ENCODE peak calls at places on chromosomes 16 and 17, in five cellular contexts. N is GM13976, L is heart right ventricle, E is type B pancreatic cell, B is WTC11. Q is an unnamed sample.
A peak's percentile ranks its signal among the peaks of the same experiment; 100 is the strongest.

GRCh38 chr17:63519972-63520882 is 2.9 kb upstream of the KCNH6 start:
- DNase-seq in N (no peak), L (no peak), E (no peak), B (no peak), Q (no peak)

GRCh38 chr16:10180042-10180770 is 2.0 kb downstream of the GRIN2A start:
- DNase-seq in N (peak; percentile 35), L (no peak), E (no peak), B (no peak), Q (no peak)

GRCh38 chr16:80277182-80277581 is 263.6 kb upstream of the DYNLRB2 start:
- DNase-seq in N (no peak), L (no peak), E (no peak), B (peak; percentile 63), Q (no peak)

GRCh38 chr16:77863250-77863649 is 74.9 kb downstream of the VAT1L start:
- DNase-seq in N (no peak), L (peak; percentile 23), E (no peak), B (no peak), Q (no peak)

GRCh38 chr17:57433396-57433944 is 177.1 kb downstream of the MSI2 start:
- DNase-seq in N (no peak), L (no peak), E (no peak), B (no peak), Q (no peak)

GRCh38 chr16:3101841-3102470 is 2.9 kb upstream of the ZSCAN10 start:
- DNase-seq in N (no peak), L (no peak), E (no peak), B (peak; percentile 72), Q (no peak)

GRCh38 chr17:55421179-55421934 is at the start of gene MMD:
- DNase-seq in N (no peak), L (no peak), E (peak; percentile 70), B (peak; percentile 32), Q (no peak)

GRCh38 chr16:47143329-47143676 is 442 bp downstream of the NETO2 start:
- DNase-seq in N (peak; percentile 90), L (peak; percentile 59), E (peak; percentile 84), B (peak; percentile 77), Q (peak; percentile 91)

GRCh38 chr17:50872710-50873424 is 6.7 kb upstream of the TOB1 start:
- DNase-seq in N (no peak), L (no peak), E (peak; percentile 20), B (no peak), Q (peak; percentile 32)

GRCh38 chr17:285751-286422 is 66.7 kb downstream of the RPH3AL start:
- DNase-seq in N (no peak), L (no peak), E (peak; percentile 62), B (no peak), Q (no peak)

GRCh38 chr17:40098846-40099626 is 1.4 kb downstream of the NR1D1 start:
- DNase-seq in N (peak; percentile 96), L (peak; percentile 100), E (peak; percentile 92), B (peak; percentile 99), Q (peak; percentile 96)

GRCh38 chr17:45757431-45758218 is 26.5 kb upstream of the CRHR1 start:
- DNase-seq in N (no peak), L (no peak), E (no peak), B (no peak), Q (no peak)

GRCh38 chr17:40318835-40319332 is 9.9 kb downstream of the RARA start:
- DNase-seq in N (no peak), L (no peak), E (no peak), B (peak; percentile 13), Q (no peak)

GRCh38 chr17:1009411-1010085 is 12.6 kb downstream of the TIMM22 start:
- DNase-seq in N (no peak), L (no peak), E (no peak), B (no peak), Q (no peak)

GRCh38 chr16:89828199-89828869 is at the start of gene SPIRE2:
- DNase-seq in N (peak; percentile 88), L (peak; percentile 82), E (peak; percentile 85), B (peak; percentile 80), Q (peak; percentile 95)

GRCh38 chr17:1029196-1029911 is 32.4 kb downstream of the TIMM22 start:
- DNase-seq in N (no peak), L (no peak), E (no peak), B (no peak), Q (no peak)

GRCh38 chr16:17440131-17440530 is 30.6 kb downstream of the XYLT1 start:
- DNase-seq in N (peak; percentile 45), L (no peak), E (no peak), B (no peak), Q (no peak)

GRCh38 chr17:9115446-9116265 is 94.3 kb downstream of the NTN1 start:
- DNase-seq in N (peak; percentile 62), L (peak; percentile 66), E (no peak), B (peak; percentile 79), Q (no peak)

GRCh38 chr17:70855401-70856054 is 686.2 kb downstream of the KCNJ2 start:
- DNase-seq in N (no peak), L (no peak), E (no peak), B (no peak), Q (no peak)

GRCh38 chr17:73900516-73900915 is 256.3 kb upstream of the SDK2 start:
- DNase-seq in N (no peak), L (no peak), E (peak; percentile 40), B (no peak), Q (peak; percentile 64)

GRCh38 chr17:72255481-72255880 is 134.7 kb downstream of the SOX9 start:
- DNase-seq in N (no peak), L (no peak), E (no peak), B (no peak), Q (no peak)

GRCh38 chr17:6654816-6655731 is 3.5 kb downstream of the C17orf100 start:
- DNase-seq in N (no peak), L (no peak), E (no peak), B (peak; percentile 83), Q (peak; percentile 73)

GRCh38 chr17:38745545-38745944 is 2.6 kb downstream of the PCGF2 start:
- DNase-seq in N (no peak), L (no peak), E (no peak), B (no peak), Q (no peak)

GRCh38 chr16:3131755-3132377 is 3.0 kb upstream of the ZNF213 start:
- DNase-seq in N (no peak), L (no peak), E (no peak), B (peak; percentile 81), Q (no peak)

GRCh38 chr17:81734405-81735055 is 22.4 kb downstream of the SLC25A10 start:
- DNase-seq in N (no peak), L (no peak), E (peak; percentile 70), B (no peak), Q (peak; percentile 83)

GRCh38 chr16:74742051-74742481 is 32.6 kb downstream of the FA2H start:
- DNase-seq in N (no peak), L (no peak), E (no peak), B (no peak), Q (peak; percentile 78)

GRCh38 chr17:13589658-13590057 is 12.1 kb downstream of the HS3ST3A1 start:
- DNase-seq in N (no peak), L (no peak), E (no peak), B (no peak), Q (no peak)

GRCh38 chr16:69443809-69444611 is 19.6 kb downstream of the CYB5B start:
- DNase-seq in N (no peak), L (no peak), E (no peak), B (no peak), Q (no peak)

GRCh38 chr17:47981462-47981861 is 10.5 kb downstream of the CDK5RAP3 start:
- DNase-seq in N (no peak), L (no peak), E (no peak), B (no peak), Q (no peak)

GRCh38 chr17:47980516-47980915 is 9.6 kb downstream of the CDK5RAP3 start:
- DNase-seq in N (no peak), L (no peak), E (no peak), B (no peak), Q (no peak)

GRCh38 chr17:47983492-47984223 is 12.7 kb downstream of the CDK5RAP3 start:
- DNase-seq in N (no peak), L (no peak), E (no peak), B (no peak), Q (no peak)

GRCh38 chr17:47982645-47983440 is 11.9 kb downstream of the CDK5RAP3 start:
- DNase-seq in N (no peak), L (no peak), E (no peak), B (no peak), Q (no peak)

GRCh38 chr17:47982091-47982617 is 11.2 kb downstream of the CDK5RAP3 start:
- DNase-seq in N (no peak), L (no peak), E (no peak), B (no peak), Q (no peak)
- TF ChIP-seq CTCF in N (no peak), L (no peak), E (no peak), B (no peak), Q (no peak)

DNA sequence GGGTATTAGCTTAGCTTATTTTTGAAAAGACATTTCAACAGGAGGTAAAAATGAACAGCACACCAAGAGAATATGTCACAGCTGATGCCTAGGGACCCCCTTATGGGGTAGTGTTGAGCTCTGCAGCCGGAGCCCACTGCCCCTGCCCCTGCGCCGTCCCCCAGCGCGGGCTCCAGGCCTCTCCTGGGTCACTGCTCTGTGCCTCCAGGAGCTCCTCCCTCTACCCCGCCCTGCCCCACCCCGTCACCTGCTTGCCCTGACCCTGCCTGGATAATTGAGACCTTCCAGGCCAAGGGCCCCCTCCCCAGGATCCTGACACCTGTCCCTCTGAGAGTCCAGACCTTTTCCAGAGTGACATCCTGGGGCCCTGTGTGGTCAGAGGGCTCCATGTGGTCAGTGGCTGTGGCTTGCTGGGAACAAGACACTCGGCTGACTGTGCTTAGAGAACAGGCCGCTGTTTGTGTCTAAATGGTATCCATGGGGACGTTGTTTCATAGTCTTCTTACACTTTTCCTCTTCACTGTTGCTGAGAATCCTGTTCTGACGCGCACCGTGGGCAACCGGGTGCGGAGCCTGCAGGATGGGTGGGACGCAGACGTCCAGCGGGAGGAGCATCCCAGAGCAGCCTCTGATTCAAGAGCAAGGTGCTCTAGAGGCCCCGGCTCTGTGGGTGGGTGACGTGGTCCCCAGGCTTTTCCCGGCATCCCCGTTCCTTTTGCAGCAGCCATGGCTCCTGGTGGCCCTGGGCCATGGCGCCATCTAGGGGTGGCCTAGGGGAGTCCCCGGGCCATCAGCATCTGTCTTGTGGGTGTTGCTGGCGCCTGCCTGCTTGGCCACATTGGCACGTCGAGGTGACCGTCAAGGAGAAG is 20.0 kb upstream of the WFIKKN1 start:
- DNase-seq in N (peak; percentile 69), L (no peak), E (no peak), B (peak; percentile 83), Q (no peak)
- TF ChIP-seq CTCF in N (no peak), L (peak; percentile 67), E (peak; percentile 73), B (peak; percentile 87), Q (peak; percentile 55)

GRCh38 chr16:559411-560207 is 585 bp upstream of the PRR35 start:
- DNase-seq in N (peak; percentile 43), L (no peak), E (no peak), B (no peak), Q (no peak)
- TF ChIP-seq CTCF in N (no peak), L (no peak), E (no peak), B (no peak), Q (no peak)

DNA sequence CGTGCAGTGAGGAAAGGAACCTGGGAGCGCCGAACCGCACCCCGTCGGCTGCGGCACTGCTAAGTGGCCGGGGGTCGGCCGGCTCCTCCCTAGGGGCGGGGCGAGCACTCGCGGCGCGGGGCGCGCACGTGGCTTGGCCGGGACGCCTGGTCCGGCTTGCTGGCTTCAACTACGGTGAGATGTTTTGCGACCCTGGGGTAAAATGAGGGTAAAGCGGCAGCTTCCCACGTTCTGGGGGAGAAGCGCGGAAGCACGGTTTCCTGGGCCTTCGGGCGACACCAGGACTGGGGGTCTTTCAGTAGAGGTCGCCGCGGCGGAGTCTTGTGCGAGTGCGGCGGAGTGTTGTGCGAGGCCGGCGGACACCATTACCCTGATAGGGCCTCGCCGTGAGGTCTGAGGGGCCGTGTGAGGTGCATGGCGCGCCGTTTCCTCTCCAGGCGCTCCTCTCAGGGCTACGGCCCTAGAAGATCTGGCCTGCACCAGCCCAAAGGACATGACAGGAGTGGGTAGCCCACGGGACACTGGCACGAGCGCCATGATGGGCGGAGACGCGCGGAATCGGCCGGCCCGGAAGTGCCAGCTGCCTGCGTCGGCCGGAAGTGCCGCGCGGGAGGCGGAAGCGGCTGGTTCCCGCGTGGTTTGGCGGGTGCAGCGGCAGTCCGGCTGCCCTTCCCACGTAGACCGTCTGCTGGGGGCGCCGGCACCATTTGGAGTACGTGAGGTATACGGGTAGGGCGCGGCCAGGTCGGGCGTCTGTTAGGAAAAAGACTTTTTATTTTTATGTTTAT is at the start of gene PIGW:
- DNase-seq in N (peak; percentile 94), L (peak; percentile 90), E (peak; percentile 90), B (peak; percentile 91), Q (peak; percentile 95)
- TF ChIP-seq CTCF in N (peak; percentile 13), L (peak; percentile 40), E (no peak), B (no peak), Q (no peak)